ENCODE peak calls at places on chromosomes 5 and 9, in eight cellular contexts. One of them, this sample, is unnamed.

GRCh38 chr9:130675396-130675795 is 11.0 kb downstream of the PRDM12 start:
- DNase-seq in CD4-positive, alpha-beta memory T cell: no peak
- DNase-seq in activated CD4-positive, CD25-positive, alpha-beta regulatory T cell: no peak
- DNase-seq in DMS 273 treated with DMSO at 0.1 percent for 48 hours: no peak
- DNase-seq in left lobe of liver: no peak
- DNase-seq in SHP77 treated with DMSO at 0.1 percent for 48 hours: no peak
- DNase-seq in activated CD8-positive, alpha-beta T cell treated with anti-CD3 and anti-CD28 coated beads for 36 hours: no peak
- DNase-seq in AG20443: no peak
- DNase-seq in this sample: no peak

GRCh38 chr5:176664886-176665285 is 17.6 kb downstream of the TSPAN17 start:
- DNase-seq in CD4-positive, alpha-beta memory T cell: no peak
- DNase-seq in activated CD4-positive, CD25-positive, alpha-beta regulatory T cell: no peak
- DNase-seq in DMS 273 treated with DMSO at 0.1 percent for 48 hours: no peak
- DNase-seq in left lobe of liver: no peak
- DNase-seq in SHP77 treated with DMSO at 0.1 percent for 48 hours: no peak
- DNase-seq in activated CD8-positive, alpha-beta T cell treated with anti-CD3 and anti-CD28 coated beads for 36 hours: no peak
- DNase-seq in AG20443: no peak
- DNase-seq in this sample: no peak

GRCh38 chr5:135360278-135361274 is 38.5 kb downstream of the MACROH2A1 start:
- DNase-seq in CD4-positive, alpha-beta memory T cell: no peak
- DNase-seq in activated CD4-positive, CD25-positive, alpha-beta regulatory T cell: no peak
- DNase-seq in DMS 273 treated with DMSO at 0.1 percent for 48 hours: no peak
- DNase-seq in left lobe of liver: no peak
- DNase-seq in SHP77 treated with DMSO at 0.1 percent for 48 hours: no peak
- DNase-seq in activated CD8-positive, alpha-beta T cell treated with anti-CD3 and anti-CD28 coated beads for 36 hours: no peak
- DNase-seq in AG20443: no peak
- DNase-seq in this sample: no peak

GRCh38 chr5:140546851-140547507 is 483 bp upstream of the EIF4EBP3 start:
- DNase-seq in CD4-positive, alpha-beta memory T cell: no peak
- DNase-seq in activated CD4-positive, CD25-positive, alpha-beta regulatory T cell: no peak
- DNase-seq in DMS 273 treated with DMSO at 0.1 percent for 48 hours: peak; percentile 55
- DNase-seq in left lobe of liver: peak; percentile 66
- DNase-seq in SHP77 treated with DMSO at 0.1 percent for 48 hours: no peak
- DNase-seq in activated CD8-positive, alpha-beta T cell treated with anti-CD3 and anti-CD28 coated beads for 36 hours: no peak
- DNase-seq in AG20443: no peak
- DNase-seq in this sample: no peak

GRCh38 chr9:16668906-16669305 is 201.6 kb downstream of the BNC2 start:
- DNase-seq in CD4-positive, alpha-beta memory T cell: no peak
- DNase-seq in activated CD4-positive, CD25-positive, alpha-beta regulatory T cell: no peak
- DNase-seq in DMS 273 treated with DMSO at 0.1 percent for 48 hours: no peak
- DNase-seq in left lobe of liver: no peak
- DNase-seq in SHP77 treated with DMSO at 0.1 percent for 48 hours: no peak
- DNase-seq in activated CD8-positive, alpha-beta T cell treated with anti-CD3 and anti-CD28 coated beads for 36 hours: no peak
- DNase-seq in AG20443: no peak
- DNase-seq in this sample: no peak

GRCh38 chr5:157748740-157749461 is 5.4 kb downstream of the LSM11 start:
- DNase-seq in CD4-positive, alpha-beta memory T cell: no peak
- DNase-seq in activated CD4-positive, CD25-positive, alpha-beta regulatory T cell: no peak
- DNase-seq in DMS 273 treated with DMSO at 0.1 percent for 48 hours: no peak
- DNase-seq in left lobe of liver: no peak
- DNase-seq in SHP77 treated with DMSO at 0.1 percent for 48 hours: no peak
- DNase-seq in activated CD8-positive, alpha-beta T cell treated with anti-CD3 and anti-CD28 coated beads for 36 hours: no peak
- DNase-seq in AG20443: peak; percentile 77
- DNase-seq in this sample: no peak

GRCh38 chr5:95068303-95068702 is 216.6 kb downstream of the MCTP1 start:
- DNase-seq in CD4-positive, alpha-beta memory T cell: no peak
- DNase-seq in activated CD4-positive, CD25-positive, alpha-beta regulatory T cell: no peak
- DNase-seq in DMS 273 treated with DMSO at 0.1 percent for 48 hours: no peak
- DNase-seq in left lobe of liver: no peak
- DNase-seq in SHP77 treated with DMSO at 0.1 percent for 48 hours: no peak
- DNase-seq in activated CD8-positive, alpha-beta T cell treated with anti-CD3 and anti-CD28 coated beads for 36 hours: no peak
- DNase-seq in AG20443: no peak
- DNase-seq in this sample: no peak

GRCh38 chr5:8864053-8864452 is 681.8 kb downstream of the SEMA5A start:
- DNase-seq in CD4-positive, alpha-beta memory T cell: no peak
- DNase-seq in activated CD4-positive, CD25-positive, alpha-beta regulatory T cell: no peak
- DNase-seq in DMS 273 treated with DMSO at 0.1 percent for 48 hours: peak; percentile 12
- DNase-seq in left lobe of liver: no peak
- DNase-seq in SHP77 treated with DMSO at 0.1 percent for 48 hours: peak; percentile 47
- DNase-seq in activated CD8-positive, alpha-beta T cell treated with anti-CD3 and anti-CD28 coated beads for 36 hours: peak; percentile 2
- DNase-seq in AG20443: peak; percentile 13
- DNase-seq in this sample: peak; percentile 42

GRCh38 chr5:178357127-178357526 is 124.5 kb upstream of the PHYKPL start:
- DNase-seq in CD4-positive, alpha-beta memory T cell: no peak
- DNase-seq in activated CD4-positive, CD25-positive, alpha-beta regulatory T cell: no peak
- DNase-seq in DMS 273 treated with DMSO at 0.1 percent for 48 hours: no peak
- DNase-seq in left lobe of liver: no peak
- DNase-seq in SHP77 treated with DMSO at 0.1 percent for 48 hours: no peak
- DNase-seq in activated CD8-positive, alpha-beta T cell treated with anti-CD3 and anti-CD28 coated beads for 36 hours: no peak
- DNase-seq in AG20443: no peak
- DNase-seq in this sample: no peak

GRCh38 chr5:52802272-52803011 is 14.7 kb downstream of the ITGA1 start:
- DNase-seq in CD4-positive, alpha-beta memory T cell: no peak
- DNase-seq in activated CD4-positive, CD25-positive, alpha-beta regulatory T cell: no peak
- DNase-seq in DMS 273 treated with DMSO at 0.1 percent for 48 hours: no peak
- DNase-seq in left lobe of liver: no peak
- DNase-seq in SHP77 treated with DMSO at 0.1 percent for 48 hours: no peak
- DNase-seq in activated CD8-positive, alpha-beta T cell treated with anti-CD3 and anti-CD28 coated beads for 36 hours: no peak
- DNase-seq in AG20443: no peak
- DNase-seq in this sample: no peak

GRCh38 chr5:71905804-71906711 is 187.0 kb downstream of the CARTPT start:
- DNase-seq in CD4-positive, alpha-beta memory T cell: no peak
- DNase-seq in activated CD4-positive, CD25-positive, alpha-beta regulatory T cell: no peak
- DNase-seq in DMS 273 treated with DMSO at 0.1 percent for 48 hours: no peak
- DNase-seq in left lobe of liver: no peak
- DNase-seq in SHP77 treated with DMSO at 0.1 percent for 48 hours: peak; percentile 70
- DNase-seq in activated CD8-positive, alpha-beta T cell treated with anti-CD3 and anti-CD28 coated beads for 36 hours: no peak
- DNase-seq in AG20443: no peak
- DNase-seq in this sample: no peak

GRCh38 chr5:93349613-93350012 is 231.4 kb downstream of the NR2F1-AS1 start:
- DNase-seq in CD4-positive, alpha-beta memory T cell: no peak
- DNase-seq in activated CD4-positive, CD25-positive, alpha-beta regulatory T cell: no peak
- DNase-seq in DMS 273 treated with DMSO at 0.1 percent for 48 hours: no peak
- DNase-seq in left lobe of liver: no peak
- DNase-seq in SHP77 treated with DMSO at 0.1 percent for 48 hours: peak; percentile 91
- DNase-seq in activated CD8-positive, alpha-beta T cell treated with anti-CD3 and anti-CD28 coated beads for 36 hours: no peak
- DNase-seq in AG20443: no peak
- DNase-seq in this sample: no peak

GRCh38 chr5:67248703-67249589 is 52.3 kb upstream of the CD180 start:
- DNase-seq in CD4-positive, alpha-beta memory T cell: no peak
- DNase-seq in activated CD4-positive, CD25-positive, alpha-beta regulatory T cell: no peak
- DNase-seq in DMS 273 treated with DMSO at 0.1 percent for 48 hours: no peak
- DNase-seq in left lobe of liver: no peak
- DNase-seq in SHP77 treated with DMSO at 0.1 percent for 48 hours: no peak
- DNase-seq in activated CD8-positive, alpha-beta T cell treated with anti-CD3 and anti-CD28 coated beads for 36 hours: no peak
- DNase-seq in AG20443: no peak
- DNase-seq in this sample: no peak

GRCh38 chr9:114487607-114488300 is 17.5 kb downstream of the WHRN start:
- DNase-seq in CD4-positive, alpha-beta memory T cell: peak; percentile 74
- DNase-seq in activated CD4-positive, CD25-positive, alpha-beta regulatory T cell: peak; percentile 31
- DNase-seq in DMS 273 treated with DMSO at 0.1 percent for 48 hours: no peak
- DNase-seq in left lobe of liver: peak; percentile 69
- DNase-seq in SHP77 treated with DMSO at 0.1 percent for 48 hours: no peak
- DNase-seq in activated CD8-positive, alpha-beta T cell treated with anti-CD3 and anti-CD28 coated beads for 36 hours: peak; percentile 73
- DNase-seq in AG20443: peak; percentile 82
- DNase-seq in this sample: peak; percentile 51

GRCh38 chr5:147170603-147171002 is 64.2 kb upstream of the STK32A start:
- DNase-seq in CD4-positive, alpha-beta memory T cell: no peak
- DNase-seq in activated CD4-positive, CD25-positive, alpha-beta regulatory T cell: no peak
- DNase-seq in DMS 273 treated with DMSO at 0.1 percent for 48 hours: no peak
- DNase-seq in left lobe of liver: peak; percentile 83
- DNase-seq in SHP77 treated with DMSO at 0.1 percent for 48 hours: no peak
- DNase-seq in activated CD8-positive, alpha-beta T cell treated with anti-CD3 and anti-CD28 coated beads for 36 hours: no peak
- DNase-seq in AG20443: no peak
- DNase-seq in this sample: peak; percentile 77

GRCh38 chr5:73909474-73909873 is 283.5 kb downstream of the ARHGEF28 start:
- DNase-seq in CD4-positive, alpha-beta memory T cell: no peak
- DNase-seq in activated CD4-positive, CD25-positive, alpha-beta regulatory T cell: no peak
- DNase-seq in DMS 273 treated with DMSO at 0.1 percent for 48 hours: no peak
- DNase-seq in left lobe of liver: no peak
- DNase-seq in SHP77 treated with DMSO at 0.1 percent for 48 hours: no peak
- DNase-seq in activated CD8-positive, alpha-beta T cell treated with anti-CD3 and anti-CD28 coated beads for 36 hours: no peak
- DNase-seq in AG20443: no peak
- DNase-seq in this sample: no peak

GRCh38 chr5:141245250-141245717 is at the start of gene PCDHB15:
- DNase-seq in CD4-positive, alpha-beta memory T cell: no peak
- DNase-seq in activated CD4-positive, CD25-positive, alpha-beta regulatory T cell: no peak
- DNase-seq in DMS 273 treated with DMSO at 0.1 percent for 48 hours: no peak
- DNase-seq in left lobe of liver: no peak
- DNase-seq in SHP77 treated with DMSO at 0.1 percent for 48 hours: no peak
- DNase-seq in activated CD8-positive, alpha-beta T cell treated with anti-CD3 and anti-CD28 coated beads for 36 hours: peak; percentile 51
- DNase-seq in AG20443: peak; percentile 12
- DNase-seq in this sample: no peak